ENCODE peak calls at places on chromosomes 7 and 10, in five cellular contexts. One of them, this sample, is unnamed.

GRCh38 chr7:137328389-137329120 is 15.0 kb downstream of the PTN start:
- DNase-seq in HepG2: no peak
- DNase-seq in H1: no peak
- DNase-seq in GM12878: no peak
- DNase-seq in K562: no peak
- DNase-seq in this sample: no peak

GRCh38 chr7:65931685-65932084 is 50.3 kb downstream of the GUSB start:
- DNase-seq in HepG2: no peak
- DNase-seq in K562: no peak
- DNase-seq in GM12878: no peak
- DNase-seq in H1: no peak
- DNase-seq in this sample: no peak

GRCh38 chr10:80526742-80527141 is 11.0 kb upstream of the SH2D4B start:
- DNase-seq in K562: no peak
- DNase-seq in HepG2: no peak
- DNase-seq in GM12878: no peak
- DNase-seq in H1: no peak
- DNase-seq in this sample: no peak

GRCh38 chr10:128630787-128631252 is 504.6 kb upstream of the MKI67 start:
- DNase-seq in GM12878: no peak
- DNase-seq in H1: no peak
- DNase-seq in K562: no peak
- DNase-seq in HepG2: no peak
- DNase-seq in this sample: no peak

GRCh38 chr7:92116949-92117348 is 17.3 kb downstream of the CYP51A1 start:
- DNase-seq in HepG2: no peak
- DNase-seq in H1: no peak
- DNase-seq in K562: no peak
- DNase-seq in GM12878: no peak
- DNase-seq in this sample: no peak

GRCh38 chr10:34156781-34157425 is 658.2 kb downstream of the PARD3 start:
- DNase-seq in K562: no peak
- DNase-seq in H1: no peak
- DNase-seq in HepG2: no peak
- DNase-seq in GM12878: no peak
- DNase-seq in this sample: no peak

GRCh38 chr7:33933611-33934281 is 28.4 kb downstream of the BMPER start:
- DNase-seq in H1: no peak
- DNase-seq in K562: no peak
- DNase-seq in GM12878: no peak
- DNase-seq in HepG2: no peak
- DNase-seq in this sample: peak; percentile 31

GRCh38 chr10:128053356-128053755 is 72.9 kb downstream of the MKI67 start:
- DNase-seq in K562: no peak
- DNase-seq in GM12878: no peak
- DNase-seq in HepG2: no peak
- DNase-seq in H1: no peak
- DNase-seq in this sample: no peak

GRCh38 chr7:17302575-17303142 is 4.2 kb downstream of the AHR start:
- DNase-seq in GM12878: peak; percentile 40
- DNase-seq in HepG2: no peak
- DNase-seq in H1: no peak
- DNase-seq in K562: no peak
- DNase-seq in this sample: no peak

GRCh38 chr7:155781433-155781832 is 30.8 kb downstream of the SHH start:
- DNase-seq in GM12878: no peak
- DNase-seq in H1: no peak
- DNase-seq in HepG2: no peak
- DNase-seq in K562: no peak
- DNase-seq in this sample: no peak

GRCh38 chr7:112449902-112450806 is at the start of gene IFRD1:
- DNase-seq in K562: peak; percentile 99
- DNase-seq in GM12878: peak; percentile 94
- DNase-seq in H1: peak; percentile 99
- DNase-seq in HepG2: peak; percentile 96
- DNase-seq in this sample: peak; percentile 98

GRCh38 chr10:113893570-113893969 is 39.1 kb downstream of the NHLRC2 start:
- DNase-seq in GM12878: no peak
- DNase-seq in H1: no peak
- DNase-seq in HepG2: no peak
- DNase-seq in K562: no peak
- DNase-seq in this sample: no peak

GRCh38 chr10:113899952-113900598 is 45.6 kb downstream of the NHLRC2 start:
- DNase-seq in H1: no peak
- DNase-seq in HepG2: no peak
- DNase-seq in GM12878: no peak
- DNase-seq in K562: no peak
- DNase-seq in this sample: peak; percentile 8

GRCh38 chr10:113895018-113895417 is 40.6 kb downstream of the NHLRC2 start:
- DNase-seq in H1: no peak
- DNase-seq in K562: no peak
- DNase-seq in GM12878: no peak
- DNase-seq in HepG2: no peak
- DNase-seq in this sample: no peak

GRCh38 chr10:113894581-113894980 is 40.1 kb downstream of the NHLRC2 start:
- DNase-seq in K562: no peak
- DNase-seq in H1: no peak
- DNase-seq in GM12878: no peak
- DNase-seq in HepG2: no peak
- DNase-seq in this sample: no peak

DNA sequence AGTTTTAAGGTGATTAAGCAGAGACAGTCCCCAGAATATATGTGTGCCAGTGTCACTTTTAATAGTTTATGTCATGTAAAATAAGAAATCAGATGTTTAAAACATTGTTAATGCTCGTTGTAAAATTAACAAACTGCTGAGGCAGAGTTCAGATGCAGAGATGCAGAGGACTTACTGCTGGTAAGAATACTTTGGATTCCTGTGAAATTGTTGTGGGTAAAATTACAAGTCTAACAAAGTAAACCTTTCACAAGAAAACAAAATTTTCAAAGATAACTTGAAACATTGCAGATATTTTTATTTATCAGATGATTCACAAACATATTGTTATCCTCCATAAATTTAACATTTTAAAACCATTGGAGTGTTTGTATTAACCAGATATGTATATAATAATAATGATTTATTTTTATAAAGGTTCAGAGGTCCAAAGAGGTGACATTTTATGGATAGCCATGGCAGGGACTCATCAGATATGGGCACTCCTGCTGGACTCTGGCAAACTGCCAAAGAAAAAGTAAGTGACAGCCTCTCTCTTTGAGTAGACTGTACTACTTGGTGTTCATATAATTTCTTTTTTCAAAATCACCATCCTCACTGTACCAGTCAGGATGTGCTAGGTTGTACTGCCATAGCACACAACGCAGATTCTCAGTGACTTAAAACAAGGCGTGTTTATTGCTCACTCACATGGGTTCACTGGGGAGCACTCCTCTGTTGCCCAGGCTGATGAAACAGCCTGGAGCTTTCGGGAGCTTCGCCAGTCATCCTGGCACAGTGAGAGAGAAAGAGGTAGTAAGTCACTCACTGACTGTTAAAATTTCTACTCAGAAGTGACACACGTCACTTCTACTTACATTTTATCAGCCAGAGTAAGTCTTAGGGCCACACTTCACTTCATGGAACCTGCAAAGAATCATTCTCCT is 43.5 kb downstream of the NHLRC2 start:
- DNase-seq in H1: no peak
- DNase-seq in K562: no peak
- DNase-seq in HepG2: no peak
- DNase-seq in GM12878: no peak
- DNase-seq in this sample: peak; percentile 15
- TF ChIP-seq TAF1 in H1: no peak
- TF ChIP-seq TAF1 in K562: no peak
- TF ChIP-seq TAF1 in HepG2: no peak
- TF ChIP-seq TAF1 in GM12878: no peak
- TF ChIP-seq TAF1 in this sample: no peak

DNA sequence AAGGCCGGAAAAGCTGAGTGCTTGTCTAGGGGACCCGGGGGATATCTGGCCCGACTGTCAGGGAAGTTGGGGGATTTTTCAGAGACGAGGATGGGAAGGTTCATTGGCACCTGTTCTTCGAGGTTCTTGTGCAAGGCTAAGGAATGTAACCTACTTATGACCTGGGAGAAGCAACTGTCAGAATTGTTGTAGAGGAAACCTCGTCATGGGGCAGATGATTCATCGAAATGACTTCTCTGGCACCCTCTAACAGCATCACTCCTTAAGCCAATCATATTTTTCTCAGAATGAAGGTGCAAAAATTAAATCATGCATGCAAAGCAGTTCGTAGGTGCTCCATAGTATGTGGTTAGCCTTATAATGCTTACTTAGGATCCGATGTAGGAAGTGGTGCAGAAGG is 58.6 kb downstream of the PLXDC2 start:
- DNase-seq in HepG2: no peak
- DNase-seq in GM12878: no peak
- DNase-seq in K562: no peak
- DNase-seq in H1: no peak
- DNase-seq in this sample: no peak
- H3K4me3 ChIP-seq in HepG2: no peak overlapping the region
- H3K4me3 ChIP-seq in GM12878: no peak overlapping the region
- H3K4me3 ChIP-seq in K562: no peak overlapping the region
- H3K4me3 ChIP-seq in H1: no peak overlapping the region
- H3K4me3 ChIP-seq in this sample: no peak overlapping the region

GRCh38 chr7:37201003-37201875 is 247.4 kb downstream of the ELMO1 start:
- DNase-seq in H1: no peak
- DNase-seq in K562: peak; percentile 69
- DNase-seq in HepG2: peak; percentile 64
- DNase-seq in GM12878: no peak
- DNase-seq in this sample: peak; percentile 83
- TF ChIP-seq POLR2AphosphoS5 in H1: no peak
- TF ChIP-seq POLR2AphosphoS5 in K562: no peak
- TF ChIP-seq POLR2AphosphoS5 in HepG2: no peak
- TF ChIP-seq POLR2AphosphoS5 in GM12878: no peak
- TF ChIP-seq POLR2AphosphoS5 in this sample: no peak

GRCh38 chr10:132430231-132430743 is 33.3 kb downstream of the PWWP2B start:
- DNase-seq in H1: no peak
- DNase-seq in K562: no peak
- DNase-seq in GM12878: no peak
- DNase-seq in HepG2: no peak
- DNase-seq in this sample: no peak
- TF ChIP-seq TAF1 in H1: no peak
- TF ChIP-seq TAF1 in K562: no peak
- TF ChIP-seq TAF1 in GM12878: no peak
- TF ChIP-seq TAF1 in HepG2: no peak
- TF ChIP-seq TAF1 in this sample: no peak

DNA sequence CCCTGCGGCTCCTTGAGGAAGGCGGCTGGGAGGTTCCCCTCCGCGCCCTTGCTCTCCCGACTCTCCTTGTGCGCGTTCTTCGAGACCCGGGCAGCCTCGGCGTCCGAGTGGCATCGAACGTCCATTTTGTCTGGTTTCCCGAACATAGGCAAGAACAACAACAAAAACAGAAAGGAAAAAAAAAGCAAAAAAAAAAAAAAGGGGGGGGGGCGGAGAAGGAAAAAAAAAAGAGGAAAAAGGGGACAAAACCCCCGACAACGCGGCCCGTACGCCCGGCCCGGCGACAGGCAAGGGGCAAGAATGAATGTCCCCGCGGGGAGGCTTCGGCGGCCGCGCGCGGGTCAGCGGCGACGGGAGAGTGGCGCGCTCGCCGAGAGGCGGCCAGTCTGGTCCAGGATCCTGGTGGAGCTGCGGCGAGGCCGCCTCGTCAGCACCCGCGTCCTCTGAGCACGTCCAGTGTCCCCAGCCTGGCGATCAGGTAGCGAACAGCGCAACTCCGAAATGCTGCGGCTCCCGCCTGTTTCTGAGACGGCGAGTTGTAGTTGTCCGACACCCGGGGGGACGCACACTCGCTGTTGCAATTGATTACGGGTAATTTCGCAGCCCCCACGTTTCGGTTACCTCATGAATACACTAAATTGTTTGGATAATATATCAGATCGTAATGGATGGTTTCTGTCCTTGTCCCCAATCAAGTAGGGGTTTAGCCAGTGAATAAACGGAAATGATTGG is at the start of gene VAX1:
- DNase-seq in GM12878: no peak
- DNase-seq in K562: no peak
- DNase-seq in HepG2: no peak
- DNase-seq in H1: no peak
- DNase-seq in this sample: peak; percentile 75
- H3K4me3 ChIP-seq in GM12878: no peak within 1 kb of the TSS
- H3K4me3 ChIP-seq in K562: no peak within 1 kb of the TSS
- H3K4me3 ChIP-seq in HepG2: no peak within 1 kb of the TSS
- H3K4me3 ChIP-seq in H1: peak within 1 kb of the TSS; percentile 27
- H3K4me3 ChIP-seq in this sample: peak within 1 kb of the TSS; percentile 39

GRCh38 chr7:134703781-134704180 is 57.1 kb downstream of the BPGM start:
- DNase-seq in HepG2: peak; percentile 8
- DNase-seq in H1: no peak
- DNase-seq in GM12878: no peak
- DNase-seq in K562: no peak
- DNase-seq in this sample: no peak
- TF ChIP-seq POLR2AphosphoS5 in HepG2: no peak
- TF ChIP-seq POLR2AphosphoS5 in H1: no peak
- TF ChIP-seq POLR2AphosphoS5 in GM12878: no peak
- TF ChIP-seq POLR2AphosphoS5 in K562: no peak
- TF ChIP-seq POLR2AphosphoS5 in this sample: no peak

GRCh38 chr10:283916-284356 is 148.7 kb downstream of the ZMYND11 start:
- DNase-seq in GM12878: peak; percentile 79
- DNase-seq in H1: no peak
- DNase-seq in K562: no peak
- DNase-seq in HepG2: no peak
- DNase-seq in this sample: no peak
- TF ChIP-seq TAF1 in GM12878: no peak
- TF ChIP-seq TAF1 in H1: no peak
- TF ChIP-seq TAF1 in K562: no peak
- TF ChIP-seq TAF1 in HepG2: no peak
- TF ChIP-seq TAF1 in this sample: no peak

GRCh38 chr7:23012186-23012585 is 1.7 kb downstream of the HYCC1 start:
- DNase-seq in K562: no peak
- DNase-seq in H1: no peak
- DNase-seq in GM12878: no peak
- DNase-seq in HepG2: no peak
- DNase-seq in this sample: no peak
- H3K4me3 ChIP-seq in K562: peak overlapping the region; percentile 83
- H3K4me3 ChIP-seq in H1: peak overlapping the region; percentile 95
- H3K4me3 ChIP-seq in GM12878: peak overlapping the region; percentile 95
- H3K4me3 ChIP-seq in HepG2: peak overlapping the region; percentile 88
- H3K4me3 ChIP-seq in this sample: no peak overlapping the region

This sample was measured in SK-N-SH.